ENCODE peak calls at places on chromosomes 11 and 22, in four cellular contexts. A is GM23338, Q is kidney, M is hepatocyte. D is an unnamed sample.

GRCh38 chr11:127624455-127624854 is 623.9 kb upstream of the KIRREL3 start:
- DNase-seq in M (no peak), A (no peak), Q (no peak), D (no peak)

GRCh38 chr11:73467505-73467904 is 91.3 kb downstream of the RELT start:
- DNase-seq in M (no peak), A (no peak), Q (no peak), D (no peak)

GRCh38 chr11:78768947-78769346 is 194.3 kb upstream of the NARS2 start:
- DNase-seq in A (no peak), Q (no peak), M (no peak), D (no peak)

GRCh38 chr11:2548596-2548995 is 103.8 kb downstream of the KCNQ1 start:
- DNase-seq in A (no peak), M (no peak), Q (peak; percentile 39), D (no peak)

GRCh38 chr11:100719362-100719761 is 32.3 kb downstream of the ARHGAP42 start:
- DNase-seq in A (peak; percentile 71), Q (no peak), M (peak; percentile 26), D (no peak)

GRCh38 chr11:134063096-134063495 is 5.8 kb upstream of the JAM3 start:
- DNase-seq in A (no peak), Q (no peak), M (no peak), D (no peak)

GRCh38 chr11:115930886-115931537 is 426.8 kb upstream of the CADM1 start:
- DNase-seq in M (no peak), A (no peak), Q (no peak), D (no peak)

GRCh38 chr11:125872138-125872491 is 15.4 kb upstream of the HYLS1 start:
- DNase-seq in M (peak; percentile 60), A (no peak), Q (no peak), D (no peak)

GRCh38 chr11:68312780-68313573 is 586 bp downstream of the LRP5 start:
- DNase-seq in Q (no peak), M (peak; percentile 47), A (peak; percentile 47), D (no peak)

GRCh38 chr11:68574308-68574707 is 110.0 kb upstream of the GAL start:
- DNase-seq in Q (no peak), M (no peak), A (no peak), D (no peak)

GRCh38 chr11:73629907-73630306 is 16.5 kb upstream of the PLEKHB1 start:
- DNase-seq in Q (no peak), A (no peak), M (no peak), D (no peak)

GRCh38 chr11:9787981-9788521 is 124.2 kb downstream of the SWAP70 start:
- DNase-seq in A (no peak), M (no peak), Q (no peak), D (no peak)

GRCh38 chr11:9758676-9759518 is 95.0 kb downstream of the SWAP70 start:
- DNase-seq in Q (peak; percentile 96), M (peak; percentile 90), A (peak; percentile 64), D (peak; percentile 32)

GRCh38 chr11:102144357-102145342 is 34.4 kb downstream of the YAP1 start:
- DNase-seq in A (no peak), M (peak; percentile 23), Q (no peak), D (no peak)

GRCh38 chr11:113906038-113906437 is 1.4 kb downstream of the HTR3B start:
- DNase-seq in A (peak; percentile 81), M (peak; percentile 85), Q (no peak), D (no peak)

GRCh38 chr11:1052133-1053011 is 15.9 kb upstream of the MUC6 start:
- DNase-seq in Q (peak; percentile 73), A (no peak), M (no peak), D (no peak)

GRCh38 chr11:45021692-45022130 is 71.0 kb upstream of the TP53I11 start:
- DNase-seq in Q (peak; percentile 86), A (peak; percentile 70), M (peak; percentile 52), D (no peak)

GRCh38 chr22:50544078-50544745 is 1.5 kb upstream of the KLHDC7B start:
- DNase-seq in Q (peak; percentile 92), M (peak; percentile 89), A (peak; percentile 93), D (peak; percentile 73)

GRCh38 chr11:104091281-104092071 is 55.0 kb downstream of the DDI1 start:
- DNase-seq in M (no peak), A (no peak), Q (no peak), D (no peak)

GRCh38 chr11:122556605-122557004 is 98.9 kb upstream of the UBASH3B start:
- DNase-seq in Q (no peak), M (peak; percentile 72), A (peak; percentile 74), D (no peak)

GRCh38 chr11:31821779-31822574 is 10.9 kb upstream of the PAX6 start:
- DNase-seq in A (peak; percentile 36), M (no peak), Q (no peak), D (no peak)

GRCh38 chr11:75583710-75584658 is 21.9 kb downstream of the SERPINH1 start:
- DNase-seq in A (peak; percentile 82), Q (peak; percentile 95), M (peak; percentile 82), D (no peak)

GRCh38 chr11:123063396-123064267 is 1.7 kb upstream of the HSPA8 start:
- DNase-seq in Q (no peak), A (peak; percentile 32), M (peak; percentile 60), D (no peak)

GRCh38 chr22:49849161-49850020 is 4.3 kb upstream of the ZBED4 start:
- DNase-seq in Q (peak; percentile 75), M (no peak), A (no peak), D (no peak)

GRCh38 chr11:66886671-66887221 is 29.9 kb downstream of the LRFN4 start:
- DNase-seq in A (no peak), M (no peak), Q (peak; percentile 82), D (no peak)

GRCh38 chr11:66889974-66890373 is 33.1 kb downstream of the LRFN4 start:
- DNase-seq in Q (no peak), M (no peak), A (no peak), D (no peak)

GRCh38 chr11:66886317-66886588 is 29.4 kb downstream of the LRFN4 start:
- DNase-seq in A (no peak), Q (no peak), M (no peak), D (no peak)

GRCh38 chr11:66887531-66887930 is 30.7 kb downstream of the LRFN4 start:
- DNase-seq in Q (no peak), M (no peak), A (no peak), D (no peak)

GRCh38 chr11:66888282-66888681 is 31.4 kb downstream of the LRFN4 start:
- DNase-seq in A (no peak), Q (no peak), M (no peak), D (no peak)
- H3K27ac ChIP-seq in A (no peak overlapping the region), Q (no peak overlapping the region), M (no peak overlapping the region), D (no peak overlapping the region)

GRCh38 chr11:69660001-69660500 is 15.1 kb downstream of the LTO1 start:
- DNase-seq in A (no peak), M (no peak), Q (peak; percentile 30), D (no peak)
- H3K4me1 ChIP-seq in A (peaks cover 18% of the 10 kb centered on the region), M (peaks cover 16% of the 10 kb centered on the region), Q (no peaks in the 10 kb centered on the region), D (no peaks in the 10 kb centered on the region)

GRCh38 chr11:85718991-85719807 is 33.2 kb upstream of the CCDC89 start:
- DNase-seq in A (peak; percentile 86), Q (peak; percentile 82), M (peak; percentile 45), D (no peak)
- H3K27ac ChIP-seq in A (peak overlapping the region; percentile 98), Q (no peak overlapping the region), M (no peak overlapping the region), D (no peak overlapping the region)

GRCh38 chr11:96338910-96339703 is 3.9 kb downstream of the MAML2 start:
- DNase-seq in A (peak; percentile 36), M (no peak), Q (no peak), D (no peak)

GRCh38 chr11:96341237-96342130 is 1.5 kb downstream of the MAML2 start:
- DNase-seq in M (peak; percentile 57), Q (peak; percentile 86), A (peak; percentile 56), D (peak; percentile 60)

GRCh38 chr11:96342131-96342970 is 644 bp downstream of the MAML2 start:
- DNase-seq in M (no peak), Q (no peak), A (peak; percentile 36), D (no peak)

GRCh38 chr11:96339704-96340554 is 3.1 kb downstream of the MAML2 start:
- DNase-seq in Q (no peak), M (no peak), A (no peak), D (no peak)

GRCh38 chr11:96340555-96340885 is 2.5 kb downstream of the MAML2 start:
- DNase-seq in A (no peak), Q (no peak), M (no peak), D (no peak)
- H3K4me1 ChIP-seq in A (peaks cover 56% of the 10 kb centered on the region), Q (peaks cover 42% of the 10 kb centered on the region), M (peaks cover 59% of the 10 kb centered on the region), D (peaks cover 32% of the 10 kb centered on the region)

GRCh38 chr22:31654408-31654807 is 7.6 kb downstream of the PISD start:
- DNase-seq in Q (no peak), A (no peak), M (no peak), D (no peak)
- H3K27ac ChIP-seq in Q (peak overlapping the region; percentile 3), A (no peak overlapping the region), M (peak overlapping the region; percentile 71), D (no peak overlapping the region)

GRCh38 chr11:128731041-128731663 is 37.3 kb downstream of the FLI1 start:
- DNase-seq in Q (no peak), A (no peak), M (no peak), D (no peak)
- H3K4me1 ChIP-seq in Q (peaks cover 16% of the 10 kb centered on the region), A (peaks cover 46% of the 10 kb centered on the region), M (no peaks in the 10 kb centered on the region), D (peaks cover 97% of the 10 kb centered on the region)

GRCh38 chr11:59180907-59181306 is 9.0 kb downstream of the DTX4 start:
- DNase-seq in M (no peak), Q (no peak), A (no peak), D (no peak)
- H3K27ac ChIP-seq in M (no peak overlapping the region), Q (no peak overlapping the region), A (no peak overlapping the region), D (no peak overlapping the region)

DNA sequence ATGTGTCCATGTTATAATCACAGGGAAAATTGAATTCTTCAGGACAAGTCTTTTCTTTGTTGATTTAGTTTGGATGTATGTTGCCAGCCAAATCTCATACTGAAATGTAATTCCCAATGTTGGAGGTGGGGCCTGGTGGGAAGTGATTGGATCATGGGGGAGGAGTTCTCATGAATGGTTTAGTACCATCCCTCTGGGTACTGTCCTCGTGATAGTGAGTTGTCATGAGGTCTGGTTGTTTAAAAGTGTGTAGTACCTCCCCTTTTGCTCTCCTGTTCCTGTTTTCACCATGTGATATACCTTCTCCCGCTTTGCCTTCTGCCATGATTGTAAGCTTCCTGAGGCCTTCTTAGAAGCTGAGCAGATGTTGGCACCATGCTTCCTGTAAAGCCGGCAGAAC is 100.3 kb downstream of the CCDC81 start:
- DNase-seq in M (no peak), A (no peak), Q (no peak), D (no peak)
- H3K4me1 ChIP-seq in M (no peaks in the 10 kb centered on the region), A (peaks cover 9% of the 10 kb centered on the region), Q (peaks cover 17% of the 10 kb centered on the region), D (no peaks in the 10 kb centered on the region)

GRCh38 chr11:96331556-96332168 is 11.3 kb downstream of the MAML2 start:
- DNase-seq in M (no peak), Q (no peak), A (no peak), D (no peak)
- H3K27ac ChIP-seq in M (peak overlapping the region; percentile 61), Q (peak overlapping the region; percentile 10), A (peak overlapping the region; percentile 26), D (no peak overlapping the region)

GRCh38 chr22:45310331-45311032 is 748 bp downstream of the FAM118A start:
- DNase-seq in Q (no peak), A (no peak), M (no peak), D (no peak)
- H3K4me1 ChIP-seq in Q (peaks cover 10% of the 10 kb centered on the region), A (peaks cover 20% of the 10 kb centered on the region), M (peaks cover 39% of the 10 kb centered on the region), D (peaks cover 23% of the 10 kb centered on the region)